ENCODE peak calls at places on chromosomes 12 and 14, in six cellular contexts. E is sciatic nerve, W is non-pigmented ciliary epithelial cell, C is PC-3, G is NCI-H2081, L is activated gamma-delta T cell treated with Interleukin-2 at 50 U/mL for 16 hours. V is an unnamed sample.

GRCh38 chr14:73634333-73634833 is 10.4 kb upstream of the DNAL1 start:
- DNase-seq in W (no peak), L (no peak), G (peak; percentile 76), E (no peak), C (peak; percentile 40), V (no peak)

GRCh38 chr14:72652179-72652578 is 241.7 kb downstream of the DPF3 start:
- DNase-seq in G (no peak), W (no peak), E (no peak), C (peak; percentile 53), L (no peak), V (no peak)

GRCh38 chr14:51319181-51319597 is 79.1 kb downstream of the TMX1 start:
- DNase-seq in G (no peak), L (no peak), W (no peak), C (no peak), E (no peak), V (no peak)

GRCh38 chr12:27709212-27709931 is 1.3 kb upstream of the MRPS35 start:
- DNase-seq in L (no peak), E (no peak), C (no peak), W (no peak), G (no peak), V (no peak)

GRCh38 chr12:58907326-58907855 is 12.9 kb downstream of the LRIG3 start:
- DNase-seq in G (no peak), L (no peak), C (no peak), E (no peak), W (no peak), V (no peak)

GRCh38 chr12:41051909-41052308 is 136.2 kb upstream of the PDZRN4 start:
- DNase-seq in L (no peak), E (no peak), C (no peak), G (no peak), W (no peak), V (no peak)

GRCh38 chr14:50874842-50875241 is 3.0 kb downstream of the ABHD12B start:
- DNase-seq in L (no peak), C (peak; percentile 57), W (no peak), G (peak; percentile 35), E (no peak), V (no peak)

GRCh38 chr14:33918256-33918655 is 32.6 kb downstream of the EGLN3 start:
- DNase-seq in E (no peak), W (no peak), C (no peak), G (no peak), L (no peak), V (no peak)

GRCh38 chr12:105257321-105257728 is 21.4 kb upstream of the APPL2 start:
- DNase-seq in E (no peak), W (no peak), L (no peak), C (peak; percentile 81), G (no peak), V (peak; percentile 92)

GRCh38 chr14:94581127-94581999 is at the start of gene SERPINA5:
- DNase-seq in C (peak; percentile 2), L (no peak), W (no peak), E (peak; percentile 88), G (no peak), V (no peak)

GRCh38 chr12:108832730-108833354 is 24.5 kb downstream of the SSH1 start:
- DNase-seq in L (no peak), C (peak; percentile 53), G (no peak), E (no peak), W (peak; percentile 91), V (no peak)

GRCh38 chr12:29320295-29321090 is 60.5 kb downstream of the ERGIC2 start:
- DNase-seq in G (no peak), C (peak; percentile 98), W (peak; percentile 83), E (no peak), L (no peak), V (peak; percentile 40)

GRCh38 chr14:104681689-104682074 is 7.7 kb upstream of the INF2 start:
- DNase-seq in L (no peak), G (no peak), W (no peak), E (peak; percentile 92), C (peak; percentile 90), V (peak; percentile 77)

GRCh38 chr12:107788690-107789458 is 14.4 kb downstream of the ASCL4 start:
- DNase-seq in G (no peak), E (no peak), C (no peak), W (no peak), L (no peak), V (no peak)

V was measured in GM04504.